ENCODE peak calls at places on chromosomes 2 and 18, in five cellular contexts. Q, S, M, V and I are unnamed samples.

GRCh38 chr2:218979846-218980738 is 4.9 kb downstream of the FEV start:
- DNase-seq in Q (peak; percentile 78), S (peak; percentile 90), M (no peak), V (peak; percentile 84), I (peak; percentile 62)

GRCh38 chr2:171551836-171552235 is 29.6 kb downstream of the CYBRD1 start:
- DNase-seq in Q (no peak), S (no peak), M (no peak), V (peak; percentile 22), I (no peak)

GRCh38 chr2:236895497-236895896 is 190.2 kb upstream of the COPS8 start:
- DNase-seq in Q (no peak), S (no peak), M (no peak), V (no peak), I (no peak)

GRCh38 chr2:65453916-65454315 is 21.5 kb upstream of the SPRED2 start:
- DNase-seq in Q (peak; percentile 52), S (no peak), M (no peak), V (no peak), I (no peak)

GRCh38 chr2:33216508-33217182 is 259.8 kb upstream of the RASGRP3 start:
- DNase-seq in Q (no peak), S (no peak), M (no peak), V (peak; percentile 47), I (no peak)

GRCh38 chr2:120632796-120633646 is 102.6 kb upstream of the GLI2 start:
- DNase-seq in Q (no peak), S (no peak), M (no peak), V (no peak), I (no peak)

GRCh38 chr2:43531251-43531650 is 64.6 kb downstream of the THADA start:
- DNase-seq in Q (no peak), S (no peak), M (no peak), V (no peak), I (peak; percentile 31)

GRCh38 chr2:58479557-58480120 is 238.5 kb upstream of the FANCL start:
- DNase-seq in Q (no peak), S (peak; percentile 22), M (no peak), V (no peak), I (no peak)

GRCh38 chr2:65528241-65528574 is 95.8 kb upstream of the SPRED2 start:
- DNase-seq in Q (no peak), S (no peak), M (no peak), V (no peak), I (no peak)

GRCh38 chr18:8706545-8706980 is 1.2 kb downstream of the MTCL1 start:
- DNase-seq in Q (no peak), S (no peak), M (no peak), V (no peak), I (no peak)

GRCh38 chr2:74424139-74424992 is 2.8 kb downstream of the WDR54 start:
- DNase-seq in Q (no peak), S (no peak), M (no peak), V (no peak), I (no peak)

GRCh38 chr2:168336786-168337388 is 89.5 kb upstream of the STK39 start:
- DNase-seq in Q (peak; percentile 86), S (no peak), M (no peak), V (no peak), I (no peak)

GRCh38 chr2:100878000-100878786 is 58.3 kb downstream of the NPAS2 start:
- DNase-seq in Q (no peak), S (no peak), M (no peak), V (no peak), I (peak; percentile 44)

GRCh38 chr2:63790491-63790890 is 51.2 kb upstream of the UGP2 start:
- DNase-seq in Q (peak; percentile 18), S (no peak), M (no peak), V (peak; percentile 37), I (no peak)

GRCh38 chr2:49972699-49973098 is 818.4 kb upstream of the FSHR start:
- DNase-seq in Q (no peak), S (no peak), M (no peak), V (no peak), I (no peak)

GRCh38 chr2:241011751-241012510 is 13.5 kb downstream of the SNED1 start:
- DNase-seq in Q (no peak), S (no peak), M (no peak), V (no peak), I (no peak)

GRCh38 chr2:117058366-117058765 is 756.1 kb upstream of the DDX18 start:
- DNase-seq in Q (peak; percentile 31), S (no peak), M (no peak), V (no peak), I (no peak)

GRCh38 chr2:160351978-160352377 is 141.6 kb downstream of the RBMS1 start:
- DNase-seq in Q (peak; percentile 81), S (no peak), M (no peak), V (peak; percentile 86), I (no peak)

GRCh38 chr2:177314194-177314593 is 49.7 kb upstream of the NFE2L2 start:
- DNase-seq in Q (peak; percentile 67), S (no peak), M (peak; percentile 64), V (peak; percentile 80), I (no peak)

GRCh38 chr2:29063646-29064372 is 10.5 kb downstream of the PCARE start:
- DNase-seq in Q (peak; percentile 47), S (no peak), M (peak; percentile 12), V (peak; percentile 63), I (no peak)

GRCh38 chr2:85710687-85711577 is 16.8 kb downstream of the GNLY start:
- DNase-seq in Q (peak; percentile 50), S (no peak), M (no peak), V (peak; percentile 55), I (no peak)

GRCh38 chr2:205720451-205720902 is 38.2 kb downstream of the NRP2 start:
- DNase-seq in Q (no peak), S (no peak), M (no peak), V (no peak), I (no peak)

GRCh38 chr2:70412294-70413075 is 110.6 kb upstream of the FAM136A start:
- DNase-seq in Q (no peak), S (no peak), M (no peak), V (peak; percentile 7), I (no peak)

GRCh38 chr2:61493523-61493942 is 22.6 kb upstream of the USP34 start:
- DNase-seq in Q (peak; percentile 40), S (peak; percentile 33), M (no peak), V (peak; percentile 62), I (no peak)

GRCh38 chr2:113284481-113284880 is 5.8 kb upstream of the PAX8 start:
- DNase-seq in Q (peak; percentile 47), S (no peak), M (peak; percentile 19), V (peak; percentile 11), I (no peak)

GRCh38 chr18:23137093-23137640 is 1.9 kb downstream of the CABLES1 start:
- DNase-seq in Q (no peak), S (no peak), M (no peak), V (peak; percentile 47), I (no peak)

GRCh38 chr18:77074431-77074830 is 58.2 kb downstream of the MBP start:
- DNase-seq in Q (no peak), S (no peak), M (no peak), V (no peak), I (no peak)
- TF ChIP-seq CTCF in Q (no peak), S (no peak), M (no peak), V (no peak), I (no peak)

GRCh38 chr2:118177318-118177717 is 89.0 kb downstream of the INSIG2 start:
- DNase-seq in Q (no peak), S (no peak), M (no peak), V (no peak), I (no peak)
- TF ChIP-seq CTCF in Q (no peak), S (no peak), M (no peak), V (no peak), I (no peak)

DNA sequence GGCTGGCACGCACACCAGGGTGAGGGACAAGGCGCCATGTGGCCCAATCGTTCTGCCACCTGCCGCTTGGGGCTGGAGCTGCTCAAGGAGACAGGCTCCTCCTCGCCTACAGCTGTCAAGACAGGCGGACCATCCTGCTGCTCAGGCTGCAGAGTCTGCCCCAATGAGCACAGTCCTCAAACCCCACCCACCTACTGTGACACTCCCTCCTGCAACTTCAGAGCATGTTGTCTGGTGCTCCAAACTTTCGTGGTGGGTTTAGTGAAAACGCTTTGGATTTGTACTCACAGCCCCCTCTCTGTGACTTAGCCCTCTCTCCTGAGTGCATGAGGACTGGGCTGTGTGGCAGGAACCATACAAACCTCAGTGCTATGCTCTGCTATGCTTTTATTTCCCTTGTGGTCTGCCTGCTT is 23.2 kb upstream of the SLC35F6 start:
- DNase-seq in Q (no peak), S (peak; percentile 66), M (no peak), V (no peak), I (no peak)
- TF ChIP-seq CTCF in Q (no peak), S (peak; percentile 34), M (no peak), V (no peak), I (no peak)

DNA sequence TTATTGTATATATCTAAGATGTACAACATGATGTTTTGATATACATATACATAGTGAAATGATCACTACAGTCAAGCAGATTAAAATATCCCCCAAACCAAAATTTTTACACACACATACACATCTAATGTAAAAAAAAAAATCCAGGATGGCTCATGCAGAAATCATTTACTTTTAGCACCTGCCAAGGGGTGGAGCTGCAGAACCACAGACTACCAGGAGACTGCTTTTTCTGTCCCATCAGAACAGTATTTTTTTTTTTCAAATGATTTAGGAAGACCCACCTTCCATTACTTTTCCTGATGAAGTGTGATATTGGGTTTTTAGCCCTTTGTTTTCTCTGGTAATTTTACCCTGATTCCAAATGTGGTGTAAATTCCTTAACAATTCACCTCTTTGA is 61.9 kb downstream of the AQP4 start:
- DNase-seq in Q (peak; percentile 20), S (no peak), M (no peak), V (no peak), I (no peak)
- TF ChIP-seq CTCF in Q (no peak), S (no peak), M (no peak), V (no peak), I (no peak)